ENCODE peak calls at places on chromosome 12, in eight cellular contexts. S is spleen, Q is esophagus squamous epithelium, X is A549, E is stomach, Y is H9, H is transverse colon, T is psoas muscle. J is an unnamed sample.

GRCh38 chr12:110270125-110270962 is 10.7 kb upstream of the ATP2A2 start:
- DNase-seq in S (no peak), Q (no peak), X (peak; percentile 82), E (peak; percentile 36), Y (no peak), H (no peak), T (peak; percentile 86), J (no peak)

GRCh38 chr12:47207829-47208248 is 128.1 kb upstream of the AMIGO2 start:
- DNase-seq in S (no peak), Q (no peak), X (no peak), E (no peak), Y (no peak), H (no peak), T (no peak), J (no peak)

GRCh38 chr12:81888961-81889360 is 129.8 kb upstream of the PPFIA2 start:
- DNase-seq in S (no peak), Q (no peak), X (no peak), E (no peak), Y (no peak), H (no peak), T (no peak), J (no peak)

GRCh38 chr12:10191865-10192264 is 13.0 kb downstream of the TMEM52B start:
- DNase-seq in S (no peak), Q (no peak), X (no peak), E (no peak), Y (no peak), H (no peak), T (no peak), J (no peak)

GRCh38 chr12:42135264-42135814 is 9.3 kb downstream of the GXYLT1 start:
- DNase-seq in S (no peak), Q (no peak), X (no peak), E (no peak), Y (no peak), H (no peak), T (no peak), J (no peak)

GRCh38 chr12:76375470-76375869 is 27.3 kb upstream of the BBS10 start:
- DNase-seq in S (no peak), Q (no peak), X (peak; percentile 11), E (no peak), Y (no peak), H (no peak), T (no peak), J (no peak)

GRCh38 chr12:34396006-34396860 is 373.9 kb downstream of the ALG10 start:
- DNase-seq in S (peak; percentile 67), Q (no peak), X (no peak), E (peak; percentile 7), Y (peak; percentile 13), H (peak; percentile 3), T (peak; percentile 32), J (no peak)

GRCh38 chr12:41919526-41920305 is 225.0 kb downstream of the GXYLT1 start:
- DNase-seq in S (no peak), Q (no peak), X (no peak), E (no peak), Y (no peak), H (no peak), T (no peak), J (no peak)

GRCh38 chr12:83850531-83850930 is 1062.1 kb downstream of the SLC6A15 start:
- DNase-seq in S (no peak), Q (no peak), X (no peak), E (no peak), Y (no peak), H (no peak), T (no peak), J (no peak)

GRCh38 chr12:108066583-108067234 is 62.4 kb upstream of the WSCD2 start:
- DNase-seq in S (no peak), Q (no peak), X (peak; percentile 29), E (no peak), Y (no peak), H (no peak), T (no peak), J (no peak)

GRCh38 chr12:95096378-95096777 is 23.0 kb upstream of the NR2C1 start:
- DNase-seq in S (no peak), Q (no peak), X (no peak), E (no peak), Y (no peak), H (no peak), T (no peak), J (no peak)

GRCh38 chr12:104741497-104742367 is 216.4 kb downstream of the SLC41A2 start:
- DNase-seq in S (no peak), Q (no peak), X (no peak), E (no peak), Y (no peak), H (no peak), T (no peak), J (no peak)

GRCh38 chr12:12788675-12789368 is 3.4 kb downstream of the APOLD1 start:
- DNase-seq in S (no peak), Q (peak; percentile 15), X (peak; percentile 89), E (peak; percentile 70), Y (peak; percentile 68), H (peak; percentile 79), T (peak; percentile 65), J (peak; percentile 87)

DNA sequence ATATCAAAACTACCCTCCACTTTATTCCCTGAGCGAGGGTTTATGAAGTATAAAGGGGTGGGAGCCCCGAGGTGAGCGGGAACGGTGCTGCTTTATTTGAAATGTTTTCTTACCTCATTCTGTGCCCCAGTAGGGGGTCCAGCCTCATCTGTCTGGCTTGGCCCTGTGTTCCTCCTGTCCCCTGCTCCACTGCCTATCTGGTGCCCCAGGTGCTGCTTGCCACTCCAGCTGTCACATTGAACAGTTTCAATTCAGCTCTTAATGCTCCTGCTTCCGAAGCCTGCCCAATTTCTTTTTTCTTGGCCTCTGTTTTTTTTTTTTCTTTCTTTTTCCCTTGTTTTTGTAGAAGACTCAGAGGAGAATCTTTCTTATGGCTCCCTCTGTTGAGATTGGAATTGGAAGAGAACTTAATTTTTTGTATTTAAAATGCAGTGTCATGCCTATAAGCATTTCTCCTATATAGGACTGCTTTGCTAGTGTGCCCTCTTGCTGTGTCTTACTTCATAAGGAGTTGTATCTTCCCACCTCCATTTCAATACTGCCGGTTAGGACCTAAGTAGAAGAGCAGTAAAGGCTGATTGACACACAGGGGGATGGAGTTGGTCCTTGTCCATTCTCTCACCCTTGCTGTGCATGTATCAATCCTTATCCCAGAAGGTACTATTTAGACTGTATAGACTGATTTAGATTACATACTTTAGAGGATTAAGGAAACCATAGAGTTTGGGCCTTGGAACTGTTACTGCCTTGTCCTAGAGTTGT is 2.3 kb downstream of the ATXN7L3B start:
- DNase-seq in S (no peak), Q (no peak), X (no peak), E (no peak), Y (no peak), H (no peak), T (no peak), J (no peak)
- H3K4me1 ChIP-seq in S (peaks cover 54% of the 10 kb centered on the region), Q (peaks cover 24% of the 10 kb centered on the region), X (peaks cover 21% of the 10 kb centered on the region), E (peaks cover 59% of the 10 kb centered on the region), Y (peaks cover 16% of the 10 kb centered on the region), H (peaks cover 34% of the 10 kb centered on the region), T (peaks cover 27% of the 10 kb centered on the region), J (peaks cover 42% of the 10 kb centered on the region)

DNA sequence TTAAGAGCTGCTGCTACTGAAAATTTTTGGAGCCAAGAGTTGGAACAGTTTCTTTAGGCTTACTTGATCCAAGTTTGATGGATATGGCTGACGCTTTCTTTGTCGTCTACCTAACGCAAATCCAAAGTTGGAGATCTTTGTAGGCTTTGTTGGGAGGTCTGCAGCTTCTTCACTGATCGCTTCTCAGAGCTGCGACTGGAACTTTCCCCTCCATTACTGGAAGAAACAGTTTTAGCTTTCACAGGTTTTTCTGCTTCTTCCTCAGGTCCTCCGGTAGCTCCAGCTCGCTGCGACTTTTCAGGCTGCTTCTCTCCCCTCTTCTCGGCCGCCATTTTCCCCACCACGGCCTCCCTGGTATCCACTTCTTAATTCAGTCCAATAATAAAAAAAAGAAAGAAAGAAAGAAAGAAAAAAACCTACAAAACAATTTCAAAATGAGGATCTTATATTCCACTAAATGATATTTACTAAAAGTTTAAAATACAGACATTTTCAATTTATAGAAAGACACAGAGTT is 178.1 kb upstream of the HMGA2 start:
- DNase-seq in S (no peak), Q (no peak), X (no peak), E (no peak), Y (no peak), H (no peak), T (no peak), J (no peak)
- H3K4me1 ChIP-seq in S (no peaks in the 10 kb centered on the region), Q (peaks cover 10% of the 10 kb centered on the region), X (peaks cover 18% of the 10 kb centered on the region), E (no peaks in the 10 kb centered on the region), Y (no peaks in the 10 kb centered on the region), H (peaks cover 10% of the 10 kb centered on the region), T (no peaks in the 10 kb centered on the region), J (no peaks in the 10 kb centered on the region)

GRCh38 chr12:57130941-57131340 is 2.7 kb downstream of the LRP1 start:
- DNase-seq in S (no peak), Q (no peak), X (no peak), E (no peak), Y (no peak), H (peak; percentile 5), T (no peak), J (no peak)
- H3K4me1 ChIP-seq in S (peaks cover 93% of the 10 kb centered on the region), Q (peaks cover 62% of the 10 kb centered on the region), X (peaks cover 43% of the 10 kb centered on the region), E (peaks cover 79% of the 10 kb centered on the region), Y (peaks cover 31% of the 10 kb centered on the region), H (peaks cover 65% of the 10 kb centered on the region), T (peaks cover 16% of the 10 kb centered on the region), J (peaks cover 22% of the 10 kb centered on the region)

DNA sequence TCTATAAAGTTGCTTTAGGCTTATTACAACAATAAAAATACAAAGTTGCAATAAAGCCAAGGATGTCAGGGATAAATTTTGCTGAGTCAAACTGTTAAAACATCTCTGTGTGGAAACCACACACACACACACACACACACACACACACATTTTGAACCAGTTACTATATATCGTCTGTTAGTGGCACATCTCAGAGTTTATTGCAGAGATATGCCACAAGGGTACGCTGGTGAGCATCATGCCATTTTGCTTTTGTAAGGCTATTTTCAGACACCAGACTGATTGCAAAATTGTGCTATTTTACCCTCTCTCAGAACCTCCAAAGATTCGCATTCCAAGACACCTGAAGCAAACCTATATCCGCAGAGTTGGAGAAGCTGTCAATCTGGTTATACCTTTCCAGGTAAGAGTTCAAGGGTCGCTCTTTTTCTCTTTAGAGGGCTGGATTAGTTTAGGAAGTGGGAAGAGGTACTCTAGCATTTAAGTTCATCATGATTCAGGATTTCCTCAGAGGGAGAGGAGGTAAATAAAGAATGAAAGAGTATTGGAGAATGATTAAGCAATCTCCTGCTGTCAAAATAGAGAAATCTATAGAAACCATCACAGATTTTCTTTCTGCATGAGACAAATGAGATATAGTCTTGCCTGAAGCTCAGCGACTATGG is 27.3 kb upstream of the CHPT1 start:
- DNase-seq in S (no peak), Q (no peak), X (peak; percentile 69), E (no peak), Y (no peak), H (peak; percentile 58), T (no peak), J (peak; percentile 76)
- H3K4me1 ChIP-seq in S (peaks cover 33% of the 10 kb centered on the region), Q (no peaks in the 10 kb centered on the region), X (no peaks in the 10 kb centered on the region), E (no peaks in the 10 kb centered on the region), Y (peaks cover 2% of the 10 kb centered on the region), H (peaks cover 13% of the 10 kb centered on the region), T (peaks cover 7% of the 10 kb centered on the region), J (peaks cover 9% of the 10 kb centered on the region)

GRCh38 chr12:24079083-24079482 is 129.6 kb upstream of the SOX5 start:
- DNase-seq in S (no peak), Q (no peak), X (no peak), E (no peak), Y (no peak), H (no peak), T (no peak), J (no peak)
- H3K4me1 ChIP-seq in S (no peaks in the 10 kb centered on the region), Q (no peaks in the 10 kb centered on the region), X (no peaks in the 10 kb centered on the region), E (peaks cover 9% of the 10 kb centered on the region), Y (no peaks in the 10 kb centered on the region), H (no peaks in the 10 kb centered on the region), T (no peaks in the 10 kb centered on the region), J (no peaks in the 10 kb centered on the region)

GRCh38 chr12:6963741-6964446 is 6.6 kb downstream of the PHB2 start:
- DNase-seq in S (peak; percentile 84), Q (no peak), X (no peak), E (no peak), Y (peak; percentile 49), H (no peak), T (no peak), J (no peak)
- H3K4me1 ChIP-seq in S (peaks cover 78% of the 10 kb centered on the region), Q (peaks cover 55% of the 10 kb centered on the region), X (peaks cover 46% of the 10 kb centered on the region), E (peaks cover 80% of the 10 kb centered on the region), Y (peaks cover 6% of the 10 kb centered on the region), H (peaks cover 43% of the 10 kb centered on the region), T (peaks cover 21% of the 10 kb centered on the region), J (peaks cover 52% of the 10 kb centered on the region)

J was measured in CD4-positive, CD25-positive, alpha-beta regulatory T cell.